ENCODE peak calls at places on chromosomes 3 and 15, in five cellular contexts. Q is K562, L is HepG2, K is H1, W is GM12878. Z is an unnamed sample. For H4K20me1, the result is how much of the 10 kb centered on the place peaks cover.

GRCh38 chr3:112610121-112610520 is 30.8 kb downstream of the CCDC80 start:
- DNase-seq in W (no peak), Q (peak), K (no peak), L (no peak), Z (no peak)

GRCh38 chr15:64683378-64683777 is 92.0 kb downstream of the RBPMS2 start:
- DNase-seq in Q (no peak), W (no peak), L (no peak), K (no peak), Z (no peak)

GRCh38 chr15:40958146-40958545 is 4.9 kb downstream of the CHAC1 start:
- DNase-seq in W (no peak), K (no peak), Q (no peak), L (no peak), Z (peak)

GRCh38 chr3:27385504-27385903 is 16.3 kb upstream of the NEK10 start:
- DNase-seq in K (no peak), L (no peak), W (no peak), Q (no peak), Z (no peak)

GRCh38 chr15:65829150-65829764 is 37.2 kb upstream of the DENND4A start:
- DNase-seq in K (no peak), L (peak), W (no peak), Q (peak), Z (peak)

GRCh38 chr3:109985942-109986555 is 648.7 kb upstream of the DPPA4 start:
- DNase-seq in W (no peak), L (no peak), Q (no peak), K (no peak), Z (no peak)

GRCh38 chr15:29970402-29970695 is 112.4 kb upstream of the GOLGA8J start:
- DNase-seq in Q (no peak), L (peak), K (no peak), W (no peak), Z (no peak)

GRCh38 chr3:56269755-56270154 is 198.5 kb downstream of the ERC2 start:
- DNase-seq in K (no peak), Q (no peak), L (no peak), W (no peak), Z (no peak)

GRCh38 chr3:121431717-121432517 is 113.9 kb downstream of the POLQ start:
- DNase-seq in L (peak), K (no peak), Q (no peak), W (peak), Z (no peak)

GRCh38 chr3:177196473-177197040 is 725 bp downstream of the TBL1XR1 start:
- DNase-seq in Q (peak), W (no peak), K (no peak), L (no peak), Z (peak)

GRCh38 chr3:15460891-15461524 is 33.6 kb downstream of the EAF1 start:
- DNase-seq in W (no peak), Q (no peak), K (no peak), L (no peak), Z (no peak)

GRCh38 chr15:69703495-69704187 is 251.0 kb downstream of the RPLP1 start:
- DNase-seq in L (no peak), Q (no peak), W (no peak), K (no peak), Z (no peak)

GRCh38 chr15:38169982-38170381 is 82.7 kb upstream of the SPRED1 start:
- DNase-seq in K (no peak), L (no peak), Q (no peak), W (no peak), Z (no peak)

GRCh38 chr3:30751610-30752299 is 142.7 kb downstream of the GADL1 start:
- DNase-seq in W (peak), L (peak), Q (no peak), K (no peak), Z (peak)

GRCh38 chr3:50502584-50503423 is 630 bp downstream of the CACNA2D2 start:
- DNase-seq in W (no peak), L (no peak), K (no peak), Q (no peak), Z (peak)

GRCh38 chr3:142987080-142987700 is 14.2 kb upstream of the U2SURP start:
- DNase-seq in L (peak), W (no peak), Q (peak), K (no peak), Z (peak)

GRCh38 chr15:51318382-51319150 is 19.8 kb downstream of the CYP19A1 start:
- DNase-seq in W (no peak), L (peak), K (no peak), Q (no peak), Z (no peak)

GRCh38 chr3:140863481-140864084 is 78.1 kb upstream of the SLC25A36 start:
- DNase-seq in Q (peak), W (peak), L (peak), K (peak), Z (peak)

GRCh38 chr15:81155375-81156218 is 21.5 kb downstream of the CFAP161 start:
- DNase-seq in L (peak), Q (peak), K (no peak), W (no peak), Z (peak)

GRCh38 chr15:88648357-88649214 is 9.8 kb downstream of the ISG20 start:
- DNase-seq in Q (no peak), L (no peak), K (no peak), W (no peak), Z (no peak)

GRCh38 chr3:134600685-134601502 is 49.9 kb downstream of the KY start:
- DNase-seq in Q (peak), W (no peak), L (peak), K (no peak), Z (peak)

GRCh38 chr3:170809021-170809974 is 60.7 kb downstream of the RPL22L1 start:
- DNase-seq in L (peak), Q (peak), K (no peak), W (no peak), Z (peak)

GRCh38 chr3:72185549-72186484 is 400.9 kb upstream of the PROK2 start:
- DNase-seq in K (no peak), L (peak), Q (peak), W (no peak), Z (no peak)

GRCh38 chr3:159917141-159917540 is 71.5 kb upstream of the IL12A start:
- DNase-seq in Q (no peak), W (no peak), L (no peak), K (no peak), Z (no peak)

GRCh38 chr3:117790256-117790987 is 1080.8 kb downstream of the TUSC7 start:
- DNase-seq in L (no peak), Q (no peak), W (no peak), K (no peak), Z (peak)

GRCh38 chr15:41024880-41025279 is 71.6 kb downstream of the CHAC1 start:
- DNase-seq in W (no peak), Q (no peak), K (no peak), L (no peak), Z (no peak)

GRCh38 chr3:129422897-129423296 is 5.5 kb downstream of the EFCAB12 start:
- DNase-seq in W (no peak), Q (no peak), L (no peak), K (no peak), Z (no peak)

GRCh38 chr3:65483475-65483874 is 555.2 kb downstream of the MAGI1 start:
- DNase-seq in K (no peak), Q (no peak), L (no peak), W (no peak), Z (peak)

GRCh38 chr3:141056716-141057115 is 5.6 kb downstream of the SPSB4 start:
- DNase-seq in Q (no peak), W (no peak), L (no peak), K (no peak), Z (no peak)

GRCh38 chr3:181880339-181880738 is 168.6 kb downstream of the SOX2 start:
- DNase-seq in K (no peak), W (no peak), L (no peak), Q (no peak), Z (no peak)

GRCh38 chr15:45980376-45980775 is 345.5 kb downstream of the SQOR start:
- DNase-seq in W (no peak), L (no peak), Q (no peak), K (no peak), Z (no peak)

DNA sequence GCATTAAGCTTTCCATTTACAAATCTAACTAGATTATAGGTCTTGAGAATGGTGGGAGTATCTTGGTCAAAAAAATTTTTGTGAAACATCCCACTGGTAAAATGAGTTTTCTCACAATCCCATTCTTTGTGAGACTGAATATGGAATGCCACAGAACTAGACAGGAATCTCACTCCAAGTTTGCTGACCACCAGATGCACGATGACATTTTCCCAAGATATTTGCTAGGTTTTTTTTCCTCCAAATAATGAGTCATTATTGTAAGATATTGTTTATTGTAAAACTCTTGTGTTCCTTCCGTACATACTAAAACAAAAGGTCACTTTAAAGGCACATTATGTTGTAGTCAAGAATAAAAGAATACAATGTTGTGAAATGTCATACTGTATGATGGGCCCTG is 53.9 kb downstream of the COPS2 start:
- DNase-seq in L (no peak), Q (no peak), W (no peak), K (no peak), Z (no peak)
- TF ChIP-seq CREB1 in L (no peak), Q (no peak), W (no peak), K (no peak), Z (no peak)

DNA sequence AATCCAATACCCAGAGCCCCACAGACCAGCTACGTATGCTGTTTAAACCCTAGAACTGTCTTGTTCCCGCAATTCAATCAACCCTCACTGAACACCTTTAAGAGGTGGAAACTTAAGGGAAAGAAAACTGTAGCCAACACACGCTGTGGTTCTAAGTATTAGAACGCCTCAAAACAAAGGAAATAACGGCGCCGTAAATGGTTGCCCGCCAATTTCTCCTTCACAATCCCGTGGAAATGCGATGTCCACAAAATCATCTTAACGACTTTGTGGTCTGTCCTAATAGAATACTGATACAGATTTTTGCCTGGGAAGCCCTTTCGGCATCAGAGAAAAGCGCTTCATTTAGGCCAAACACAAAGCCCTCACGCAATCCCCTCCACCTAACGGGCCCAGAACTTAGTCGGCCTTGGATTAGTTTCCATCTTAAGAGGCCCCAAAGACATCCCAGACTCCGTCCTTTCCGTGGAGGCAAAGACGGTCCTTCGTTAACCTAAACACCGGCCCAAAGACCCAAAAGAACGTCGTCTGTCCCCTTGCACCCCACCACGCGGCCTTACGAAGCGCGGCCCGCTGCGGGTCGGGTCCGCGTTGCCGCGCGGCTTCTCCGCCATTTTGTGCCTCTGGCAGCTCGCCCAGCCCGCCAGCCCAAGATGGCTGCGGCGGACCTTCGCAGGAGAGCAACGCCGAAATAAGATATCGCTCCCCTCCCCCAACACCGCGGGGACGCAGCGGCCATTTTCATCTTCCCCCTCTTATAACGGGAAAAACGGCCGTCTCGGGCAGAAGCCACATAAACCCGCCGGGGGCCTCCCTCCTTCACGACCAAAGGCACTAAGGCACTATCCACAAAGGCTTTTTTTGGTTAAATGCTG is 763 bp downstream of the TRA2B start:
- DNase-seq in Q (peak), W (peak), L (peak), K (peak), Z (peak)
- H4K20me1 ChIP-seq in Q (half or more), W (under half), L (under half), K (under half), Z (under half)

GRCh38 chr3:13176445-13176844 is 103.2 kb upstream of the IQSEC1 start:
- DNase-seq in L (no peak), K (no peak), Q (no peak), W (no peak), Z (no peak)

GRCh38 chr3:13177641-13178040 is 104.4 kb upstream of the IQSEC1 start:
- DNase-seq in K (no peak), Q (no peak), W (no peak), L (no peak), Z (no peak)

GRCh38 chr3:13177236-13177635 is 104.0 kb upstream of the IQSEC1 start:
- DNase-seq in Q (no peak), L (no peak), K (no peak), W (no peak), Z (no peak)

GRCh38 chr3:13178107-13178506 is 104.9 kb upstream of the IQSEC1 start:
- DNase-seq in L (no peak), K (no peak), W (no peak), Q (no peak), Z (no peak)

GRCh38 chr3:13179181-13179580 is 106.0 kb upstream of the IQSEC1 start:
- DNase-seq in L (no peak), W (no peak), K (no peak), Q (no peak), Z (no peak)
- TF ChIP-seq CREB1 in L (no peak), W (no peak), K (no peak), Q (no peak), Z (no peak)

GRCh38 chr3:197256104-197256503 is 42.3 kb downstream of the DLG1 start:
- DNase-seq in K (no peak), Q (no peak), W (no peak), L (no peak), Z (no peak)
- H4K20me1 ChIP-seq in K (under half), Q (under half), W (under half), L (under half), Z (under half)

DNA sequence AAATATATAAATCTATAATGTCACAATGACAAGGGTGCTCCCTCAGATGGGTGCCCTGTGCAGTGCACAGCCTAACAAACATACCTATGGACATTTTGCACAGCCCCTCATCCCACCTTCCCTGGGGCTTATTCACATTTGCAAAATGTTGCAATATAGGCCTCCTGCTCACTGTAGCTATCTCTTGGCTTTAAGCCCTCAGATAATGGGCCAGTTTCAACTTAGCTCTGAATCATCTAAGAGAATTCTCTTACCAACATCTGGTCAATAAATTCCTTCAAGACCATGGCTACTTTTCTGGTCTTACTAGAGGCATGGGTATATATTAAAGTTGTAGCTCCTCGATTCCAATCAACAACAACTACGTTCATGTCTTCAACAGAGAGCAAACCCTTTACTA is 17.9 kb downstream of the LIPH start:
- DNase-seq in W (no peak), K (no peak), L (no peak), Q (no peak), Z (no peak)
- TF ChIP-seq CREB1 in W (no peak), K (no peak), L (no peak), Q (no peak), Z (no peak)

GRCh38 chr15:60396100-60396499 is 1.7 kb downstream of the ANXA2 start:
- DNase-seq in L (no peak), K (no peak), W (no peak), Q (no peak), Z (peak)
- H4K20me1 ChIP-seq in L (under half), K (under half), W (under half), Q (under half), Z (under half)